ENCODE peak calls at places on chromosomes 5 and 9, in five cellular contexts. X is cardiac fibroblast, S is H54, W is Kasumi-1, D is COR-L47. I is an unnamed sample.

GRCh38 chr9:72485821-72486605 is 35.4 kb upstream of the TMC1 start:
- DNase-seq in S (no peak), D (no peak), X (peak; percentile 50), W (no peak), I (no peak)

GRCh38 chr9:106590759-106591505 is 272.0 kb upstream of the ZNF462 start:
- DNase-seq in S (no peak), X (no peak), W (no peak), D (no peak), I (no peak)

GRCh38 chr9:114434878-114435311 is 47.1 kb upstream of the AKNA start:
- DNase-seq in X (peak; percentile 62), D (peak; percentile 44), W (peak; percentile 46), S (peak; percentile 24), I (peak; percentile 40)

GRCh38 chr5:132293066-132293991 is 865 bp upstream of the SLC22A4 start:
- DNase-seq in S (peak; percentile 82), D (peak; percentile 94), W (peak; percentile 92), X (peak; percentile 94), I (peak; percentile 60)

GRCh38 chr5:155512302-155512701 is 498.7 kb downstream of the KIF4B start:
- DNase-seq in X (no peak), D (no peak), S (no peak), W (no peak), I (no peak)

GRCh38 chr9:18142964-18143363 is 331.0 kb upstream of the ADAMTSL1 start:
- DNase-seq in X (peak; percentile 37), W (no peak), S (no peak), D (no peak), I (no peak)

GRCh38 chr5:76439929-76440328 is 36.8 kb downstream of the IQGAP2 start:
- DNase-seq in X (no peak), W (no peak), D (no peak), S (no peak), I (no peak)

GRCh38 chr9:128138001-128138400 is 10.5 kb upstream of the PTGES2 start:
- DNase-seq in S (no peak), W (no peak), D (no peak), X (no peak), I (no peak)

GRCh38 chr9:77977210-77977611 is 54.4 kb downstream of the GNAQ start:
- DNase-seq in W (peak; percentile 93), X (peak; percentile 87), S (peak; percentile 61), D (no peak), I (peak; percentile 39)

GRCh38 chr9:35859310-35859994 is 10.7 kb downstream of the OR13J1 start:
- DNase-seq in W (no peak), X (no peak), D (peak; percentile 26), S (no peak), I (no peak)

GRCh38 chr9:135995816-135996215 is 34.6 kb upstream of the UBAC1 start:
- DNase-seq in W (no peak), S (no peak), D (no peak), X (no peak), I (no peak)

GRCh38 chr5:109225695-109226094 is 184.1 kb downstream of the PJA2 start:
- DNase-seq in S (no peak), X (peak; percentile 39), D (no peak), W (no peak), I (no peak)

GRCh38 chr9:34552986-34553385 is 30.2 kb upstream of the ENHO start:
- DNase-seq in W (no peak), X (no peak), S (no peak), D (no peak), I (no peak)

GRCh38 chr9:19201899-19202891 is 28.3 kb upstream of the DENND4C start:
- DNase-seq in X (peak; percentile 26), W (no peak), D (no peak), S (no peak), I (no peak)

GRCh38 chr5:159552751-159553150 is 222.5 kb upstream of the IL12B start:
- DNase-seq in D (no peak), S (peak; percentile 15), X (no peak), W (no peak), I (no peak)

GRCh38 chr9:119955276-119955675 is 586.0 kb upstream of the BRINP1 start:
- DNase-seq in D (no peak), W (no peak), X (no peak), S (no peak), I (no peak)

GRCh38 chr9:112308576-112308975 is 24.8 kb downstream of the PTBP3 start:
- DNase-seq in X (no peak), W (no peak), D (peak; percentile 92), S (no peak), I (no peak)

GRCh38 chr9:137342482-137342881 is 40.4 kb upstream of the NRARP start:
- DNase-seq in D (no peak), S (no peak), X (no peak), W (no peak), I (no peak)

GRCh38 chr9:136147890-136148714 is 29.4 kb upstream of the TMEM250 start:
- DNase-seq in X (no peak), S (no peak), W (no peak), D (no peak), I (no peak)

GRCh38 chr9:104976196-104976595 is 48.2 kb upstream of the ABCA1 start:
- DNase-seq in S (no peak), W (no peak), X (no peak), D (no peak), I (no peak)

GRCh38 chr5:150197476-150197875 is 7.6 kb downstream of the SLC6A7 start:
- DNase-seq in W (no peak), X (no peak), D (no peak), S (no peak), I (no peak)

GRCh38 chr5:155418960-155419579 is 405.5 kb downstream of the KIF4B start:
- DNase-seq in X (no peak), D (no peak), S (no peak), W (no peak), I (no peak)

GRCh38 chr5:17203329-17204132 is 13.9 kb upstream of the BASP1 start:
- DNase-seq in S (peak; percentile 52), D (peak; percentile 29), W (peak; percentile 59), X (peak; percentile 88), I (peak; percentile 79)

GRCh38 chr9:68825755-68826500 is 120.9 kb downstream of the PIP5K1B start:
- DNase-seq in D (peak; percentile 34), S (no peak), X (no peak), W (no peak), I (no peak)

GRCh38 chr5:61245486-61245885 is 83.2 kb upstream of the SMIM15 start:
- DNase-seq in D (peak; percentile 59), X (peak; percentile 51), S (peak; percentile 23), W (no peak), I (no peak)

GRCh38 chr5:131473731-131474130 is 161.3 kb downstream of the RAPGEF6 start:
- DNase-seq in X (no peak), W (no peak), S (no peak), D (no peak), I (no peak)

GRCh38 chr9:81787747-81788632 is 98.6 kb upstream of the TLE1 start:
- DNase-seq in D (no peak), X (peak; percentile 97), W (no peak), S (peak; percentile 82), I (peak; percentile 71)

GRCh38 chr5:66789434-66789833 is 193.2 kb downstream of the MAST4 start:
- DNase-seq in X (no peak), D (no peak), W (no peak), S (no peak), I (no peak)

GRCh38 chr5:143445726-143446125 is 42.2 kb upstream of the NR3C1 start:
- DNase-seq in X (no peak), D (no peak), S (no peak), W (no peak), I (no peak)

GRCh38 chr5:39080597-39081204 is 6.5 kb upstream of the RICTOR start:
- DNase-seq in X (peak; percentile 86), W (peak; percentile 62), D (no peak), S (no peak), I (no peak)

GRCh38 chr5:164184158-164184557 is 678.7 kb downstream of the MAT2B start:
- DNase-seq in X (no peak), W (no peak), D (no peak), S (no peak), I (no peak)

GRCh38 chr5:103375356-103375755 is 116.8 kb downstream of the MACIR start:
- DNase-seq in W (no peak), X (peak; percentile 52), D (no peak), S (no peak), I (peak; percentile 42)

GRCh38 chr9:91207481-91207888 is 154.2 kb downstream of the AUH start:
- DNase-seq in S (no peak), X (peak; percentile 55), W (no peak), D (no peak), I (no peak)

GRCh38 chr9:130212543-130213297 is 40.5 kb downstream of the NCS1 start:
- DNase-seq in D (no peak), S (no peak), W (no peak), X (no peak), I (no peak)

GRCh38 chr9:14173730-14174129 is 140.2 kb downstream of the NFIB start:
- DNase-seq in X (no peak), S (no peak), D (peak; percentile 46), W (no peak), I (no peak)